ENCODE peak calls at places on chromosomes 16 and 17, in four cellular contexts. M, J, Y and D are unnamed samples. For H3K27me3, the result is how much of the 10 kb centered on the place peaks cover.

GRCh38 chr17:42526031-42526444 is 10.0 kb upstream of the NAGLU start:
- DNase-seq in M (no peak), J (no peak), Y (no peak), D (no peak)

GRCh38 chr16:75116911-75117245 is 298 bp upstream of the LDHD start:
- DNase-seq in M (no peak), J (no peak), Y (no peak), D (no peak)

GRCh38 chr17:80892900-80893603 is 98.6 kb upstream of the CHMP6 start:
- DNase-seq in M (no peak), J (no peak), Y (peak), D (no peak)

GRCh38 chr16:67082891-67083290 is 26.9 kb upstream of the PHAF1 start:
- DNase-seq in M (no peak), J (no peak), Y (no peak), D (no peak)

GRCh38 chr17:32486091-32486700 is 597 bp upstream of the CDK5R1 start:
- DNase-seq in M (peak), J (no peak), Y (peak), D (peak)

GRCh38 chr16:3058173-3059030 is 7.0 kb upstream of the IL32 start:
- DNase-seq in M (peak), J (no peak), Y (peak), D (peak)

GRCh38 chr16:11384956-11385586 is 39.8 kb downstream of the RMI2 start:
- DNase-seq in M (no peak), J (no peak), Y (no peak), D (no peak)

GRCh38 chr17:57913576-57914273 is 41.5 kb downstream of the CUEDC1 start:
- DNase-seq in M (no peak), J (no peak), Y (no peak), D (no peak)

GRCh38 chr17:4940625-4941021 is 555 bp downstream of the RNF167 start:
- DNase-seq in M (no peak), J (no peak), Y (no peak), D (no peak)

GRCh38 chr17:7711356-7711755 is 6.2 kb upstream of the DNAH2 start:
- DNase-seq in M (no peak), J (no peak), Y (no peak), D (no peak)

GRCh38 chr16:81296631-81297030 is 18.1 kb upstream of the GAN start:
- DNase-seq in M (no peak), J (no peak), Y (no peak), D (no peak)

GRCh38 chr16:66081967-66082366 is 284.5 kb upstream of the CDH5 start:
- DNase-seq in M (no peak), J (peak), Y (no peak), D (no peak)

GRCh38 chr17:38875477-38876080 is 5.7 kb downstream of the LASP1 start:
- DNase-seq in M (no peak), J (no peak), Y (no peak), D (no peak)

GRCh38 chr17:69606142-69606800 is 191.8 kb downstream of the MAP2K6 start:
- DNase-seq in M (no peak), J (no peak), Y (no peak), D (no peak)

GRCh38 chr17:57945999-57946797 is 9.0 kb downstream of the CUEDC1 start:
- DNase-seq in M (no peak), J (peak), Y (no peak), D (no peak)

GRCh38 chr17:77174928-77175720 is 34.4 kb downstream of the SEC14L1 start:
- DNase-seq in M (no peak), J (no peak), Y (no peak), D (no peak)

GRCh38 chr16:78242231-78242630 is 142.8 kb downstream of the WWOX start:
- DNase-seq in M (no peak), J (no peak), Y (no peak), D (no peak)

GRCh38 chr17:56908061-56908542 is 5.7 kb downstream of the TRIM25 start:
- DNase-seq in M (no peak), J (no peak), Y (no peak), D (no peak)

GRCh38 chr17:40912506-40913220 is 24.8 kb downstream of the KRT23 start:
- DNase-seq in M (no peak), J (no peak), Y (no peak), D (no peak)

GRCh38 chr16:77789085-77789611 is 784 bp downstream of the VAT1L start:
- DNase-seq in M (peak), J (no peak), Y (no peak), D (no peak)

GRCh38 chr16:71348262-71349085 is 10.0 kb upstream of the CALB2 start:
- DNase-seq in M (no peak), J (no peak), Y (no peak), D (no peak)

GRCh38 chr16:11251525-11252481 is 4.2 kb downstream of the SOCS1 start:
- DNase-seq in M (no peak), J (no peak), Y (no peak), D (no peak)

GRCh38 chr17:29103341-29103740 is 60.4 kb downstream of the PIPOX start:
- DNase-seq in M (no peak), J (no peak), Y (no peak), D (no peak)

GRCh38 chr17:64496348-64496785 is 487 bp downstream of the POLG2 start:
- DNase-seq in M (peak), J (no peak), Y (no peak), D (no peak)

GRCh38 chr17:888998-889401 is 90.6 kb downstream of the NXN start:
- DNase-seq in M (no peak), J (no peak), Y (no peak), D (no peak)

GRCh38 chr16:1818204-1818872 is 8.3 kb downstream of the HAGH start:
- DNase-seq in M (no peak), J (no peak), Y (no peak), D (no peak)

GRCh38 chr17:80990921-80991644 is 558 bp upstream of the CHMP6 start:
- DNase-seq in M (no peak), J (no peak), Y (no peak), D (no peak)

GRCh38 chr17:42142371-42142896 is 12.4 kb downstream of the RAB5C start:
- DNase-seq in M (peak), J (peak), Y (no peak), D (no peak)

GRCh38 chr16:83682126-83682857 is 125.5 kb upstream of the HSBP1 start:
- DNase-seq in M (no peak), J (no peak), Y (no peak), D (no peak)

GRCh38 chr17:49460401-49460800 is 34.7 kb upstream of the NGFR start:
- DNase-seq in M (no peak), J (no peak), Y (no peak), D (no peak)

GRCh38 chr16:1109648-1110047 is 13.6 kb upstream of the C1QTNF8 start:
- DNase-seq in M (no peak), J (no peak), Y (no peak), D (no peak)

GRCh38 chr16:69691980-69692911 is 34.1 kb downstream of the NQO1 start:
- DNase-seq in M (no peak), J (peak), Y (no peak), D (no peak)

GRCh38 chr16:31350275-31351005 is 4.5 kb upstream of the ITGAX start:
- DNase-seq in M (no peak), J (no peak), Y (no peak), D (no peak)

GRCh38 chr17:44221072-44221861 is 1.8 kb upstream of the UBTF start:
- DNase-seq in M (peak), J (no peak), Y (peak), D (peak)

GRCh38 chr17:35297666-35298065 is 54.8 kb downstream of the SLFN5 start:
- DNase-seq in M (no peak), J (no peak), Y (no peak), D (no peak)

GRCh38 chr17:44604149-44605115 is 47.1 kb downstream of the FZD2 start:
- DNase-seq in M (no peak), J (no peak), Y (no peak), D (no peak)

GRCh38 chr16:87675111-87675510 is 72.8 kb downstream of the JPH3 start:
- DNase-seq in M (no peak), J (no peak), Y (peak), D (no peak)

GRCh38 chr17:18184143-18185007 is 747 bp downstream of the ALKBH5 start:
- DNase-seq in M (peak), J (no peak), Y (peak), D (peak)

GRCh38 chr16:86195863-86196630 is 297.1 kb downstream of the IRF8 start:
- DNase-seq in M (peak), J (no peak), Y (no peak), D (peak)
- H3K4me3 ChIP-seq in M (no peak), J (no peak), Y (no peak), D (no peak)

GRCh38 chr17:61307905-61308886 is 91.4 kb upstream of the TBX2 start:
- DNase-seq in M (no peak), J (peak), Y (no peak), D (no peak)
- TF ChIP-seq CTCF in M (no peak), J (peak), Y (no peak), D (no peak)

GRCh38 chr17:9022553-9023388 is 1.5 kb downstream of the NTN1 start:
- DNase-seq in M (peak), J (no peak), Y (no peak), D (no peak)
- H3K27me3 ChIP-seq in M (half or more), J (under half), Y (under half), D (under half)

DNA sequence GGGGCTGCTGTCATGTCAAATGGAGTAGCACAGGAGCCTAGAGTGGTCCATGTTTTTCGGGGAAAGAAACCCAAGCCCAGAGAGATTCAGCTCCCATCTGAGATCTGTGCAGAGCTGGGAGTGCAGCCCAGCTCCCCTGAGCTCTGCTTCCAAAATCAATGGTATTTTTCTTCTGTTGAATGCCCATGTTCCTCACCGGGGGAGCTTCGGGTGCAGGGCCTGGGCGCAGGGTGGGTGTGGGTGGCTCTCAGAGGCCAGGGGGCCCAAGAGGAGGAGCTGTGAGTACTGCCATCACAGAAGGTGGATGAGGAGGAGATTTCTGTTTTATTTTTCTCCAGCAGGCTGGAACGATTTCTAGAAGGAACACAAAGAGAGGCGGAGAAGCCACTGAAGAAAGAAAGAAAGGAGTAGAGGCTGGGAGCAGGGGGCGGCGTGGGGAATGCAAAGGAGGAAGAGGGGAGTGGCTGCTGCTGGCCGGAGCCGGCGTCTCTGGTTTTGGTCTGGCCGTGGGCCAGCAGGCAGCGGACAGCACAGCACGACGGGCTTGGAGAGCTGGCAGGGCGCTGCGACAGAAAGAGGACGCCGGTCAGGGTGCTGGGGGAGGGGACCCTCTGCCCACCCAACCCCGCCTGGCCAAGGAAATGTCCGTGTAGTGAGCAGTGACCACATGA is 76.2 kb upstream of the KSR1 start:
- DNase-seq in M (no peak), J (no peak), Y (peak), D (no peak)
- H3K4me3 ChIP-seq in M (no peak), J (peak), Y (peak), D (no peak)

GRCh38 chr17:12403881-12404398 is 261.8 kb upstream of the MYOCD start:
- DNase-seq in M (no peak), J (no peak), Y (no peak), D (no peak)

GRCh38 chr17:12395733-12396354 is 269.8 kb upstream of the MYOCD start:
- DNase-seq in M (peak), J (no peak), Y (peak), D (peak)

GRCh38 chr17:12402963-12403622 is 262.6 kb upstream of the MYOCD start:
- DNase-seq in M (no peak), J (peak), Y (no peak), D (no peak)

GRCh38 chr17:12398636-12399035 is 267.1 kb upstream of the MYOCD start:
- DNase-seq in M (no peak), J (no peak), Y (no peak), D (no peak)
- TF ChIP-seq CTCF in M (no peak), J (no peak), Y (no peak), D (no peak)

DNA sequence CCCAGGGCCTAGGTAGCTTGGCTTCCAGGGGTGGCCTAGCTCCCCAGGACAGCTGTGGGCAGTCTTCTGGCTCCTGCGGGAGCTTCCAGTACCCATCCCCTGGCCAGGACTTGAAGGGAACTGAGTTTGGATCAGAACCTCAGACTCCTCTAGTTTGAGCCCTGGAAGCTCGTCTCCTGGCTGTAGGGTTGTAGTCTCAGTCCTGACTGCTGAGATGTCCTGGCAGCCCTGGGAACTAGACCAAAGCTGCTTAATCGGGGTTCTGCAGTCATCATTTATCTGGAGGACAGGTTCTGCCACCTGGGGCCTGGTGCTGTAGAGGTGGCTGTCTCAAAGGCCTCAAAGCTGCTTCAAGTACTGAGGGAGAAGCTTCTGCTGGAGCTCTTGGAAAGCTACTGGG is 163.7 kb downstream of the WSCD1 start:
- DNase-seq in M (no peak), J (no peak), Y (no peak), D (no peak)
- H3K27me3 ChIP-seq in M (under half), J (under half), Y (under half), D (under half)

GRCh38 chr17:1904273-1905052 is 74.7 kb downstream of the RPA1 start:
- DNase-seq in M (peak), J (no peak), Y (no peak), D (no peak)
- H3K4me3 ChIP-seq in M (no peak), J (no peak), Y (no peak), D (no peak)

GRCh38 chr17:82035488-82035887 is 2.0 kb downstream of the DCXR start:
- DNase-seq in M (no peak), J (no peak), Y (no peak), D (no peak)

GRCh38 chr17:82037113-82037888 is at the start of gene DCXR:
- DNase-seq in M (peak), J (peak), Y (peak), D (peak)

GRCh38 chr17:82037889-82038195 is 345 bp upstream of the DCXR start:
- DNase-seq in M (no peak), J (no peak), Y (no peak), D (no peak)

GRCh38 chr17:82035956-82036633 is 1.4 kb downstream of the DCXR start:
- DNase-seq in M (no peak), J (no peak), Y (no peak), D (no peak)

DNA sequence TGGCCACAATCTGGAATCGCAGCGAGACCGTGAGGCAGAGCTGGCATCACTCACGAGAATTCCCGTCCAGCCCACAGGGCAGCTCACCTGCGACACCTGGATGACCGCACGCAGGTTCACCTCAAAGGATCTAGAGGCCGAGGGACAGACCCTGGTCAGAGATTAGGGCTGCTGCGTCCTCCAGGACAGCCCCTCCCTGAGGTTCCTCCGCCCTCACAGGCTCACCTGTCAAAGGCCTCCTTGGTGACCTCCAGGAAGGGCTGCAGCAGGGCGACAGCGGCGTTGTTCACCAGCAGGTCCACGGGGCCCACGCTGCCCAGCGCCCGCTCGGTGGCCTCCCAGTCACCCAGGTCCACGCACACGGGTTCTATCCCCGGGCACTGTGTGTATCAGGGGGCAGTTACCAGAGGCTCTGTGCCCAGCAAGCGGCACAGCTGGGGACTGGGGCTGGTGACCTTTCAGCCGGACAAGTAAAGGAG is 824 bp downstream of the DCXR start:
- DNase-seq in M (no peak), J (no peak), Y (no peak), D (peak)
- TF ChIP-seq CTCF in M (no peak), J (no peak), Y (no peak), D (no peak)